ENCODE peak calls at places on chromosomes 11 and 22, in eight cellular contexts. H is right atrium auricular region; N is adipocyte; P is IMR-90; Z is EL; S is activated T-cell treated with anti-CD3 and anti-CD28 coated beads, Interleukin-2, amount 50 U/mL, for 72 hours; M is GM03348; Y is nephron progenitor cell. X is an unnamed sample.
A peak's percentile ranks its signal among the peaks of the same experiment; 100 is the strongest.

GRCh38 chr11:1843098-1843473 is 4.3 kb downstream of the TNNI2 start:
- DNase-seq in N (no peak), M (no peak), Z (no peak), S (no peak), H (no peak), Y (no peak), P (no peak), X (no peak)

GRCh38 chr11:101686514-101686913 is 102.7 kb upstream of the TRPC6 start:
- DNase-seq in N (peak; percentile 73), M (no peak), Y (no peak), S (no peak), Z (peak; percentile 73), P (peak; percentile 80), H (no peak), X (peak; percentile 13)

GRCh38 chr11:17769218-17769617 is 34.6 kb downstream of the KCNC1 start:
- DNase-seq in H (no peak), S (no peak), Z (no peak), Y (no peak), P (no peak), N (no peak), M (no peak), X (no peak)

GRCh38 chr11:1660025-1660867 is 30.7 kb downstream of the KRTAP5-5 start:
- DNase-seq in Z (no peak), M (no peak), Y (no peak), N (no peak), S (no peak), P (no peak), H (no peak), X (no peak)

GRCh38 chr11:122025757-122026156 is 90.3 kb downstream of the BLID start:
- DNase-seq in H (no peak), Y (no peak), Z (no peak), M (no peak), N (no peak), P (no peak), S (no peak), X (no peak)

GRCh38 chr11:67504023-67504949 is 877 bp downstream of the PITPNM1 start:
- DNase-seq in P (no peak), Y (peak; percentile 79), Z (peak; percentile 52), H (no peak), N (peak; percentile 69), S (peak; percentile 39), M (peak; percentile 71), X (peak; percentile 73)

GRCh38 chr11:88169881-88170280 is 5.4 kb downstream of the RAB38 start:
- DNase-seq in H (no peak), P (no peak), Z (no peak), N (no peak), S (no peak), M (no peak), Y (no peak), X (no peak)

GRCh38 chr22:28917747-28918543 is 34.6 kb downstream of the ZNRF3 start:
- DNase-seq in Z (no peak), S (no peak), N (no peak), H (no peak), Y (peak; percentile 49), P (peak; percentile 31), M (no peak), X (peak; percentile 97)

GRCh38 chr11:44548032-44548695 is 17.3 kb upstream of the CD82 start:
- DNase-seq in H (no peak), N (no peak), Z (no peak), Y (no peak), S (no peak), P (no peak), M (no peak), X (no peak)

GRCh38 chr11:94194712-94195111 is 66.1 kb downstream of the PANX1 start:
- DNase-seq in N (no peak), Z (no peak), H (no peak), S (no peak), M (no peak), P (no peak), Y (no peak), X (no peak)

GRCh38 chr11:4919250-4919649 is at the start of gene OR51G2:
- DNase-seq in S (no peak), Z (no peak), N (no peak), H (no peak), M (no peak), P (no peak), Y (no peak), X (no peak)

GRCh38 chr11:123640677-123641494 is 13.5 kb downstream of the SCN3B start:
- DNase-seq in N (peak; percentile 62), Y (peak; percentile 63), Z (peak; percentile 36), S (peak; percentile 52), H (no peak), M (peak; percentile 82), P (peak; percentile 17), X (peak; percentile 76)

GRCh38 chr11:116773203-116774112 is 671 bp upstream of the BUD13 start:
- DNase-seq in P (peak; percentile 17), N (peak; percentile 16), Y (peak; percentile 74), S (no peak), Z (peak; percentile 60), H (peak; percentile 59), M (no peak), X (no peak)

GRCh38 chr11:65366340-65366773 is 11.8 kb downstream of the TIGD3 start:
- DNase-seq in P (peak; percentile 86), S (no peak), Y (no peak), H (no peak), N (peak; percentile 89), M (peak; percentile 88), Z (peak; percentile 80), X (peak; percentile 92)

GRCh38 chr11:46977038-46977818 is 40.7 kb downstream of the CSTPP1 start:
- DNase-seq in S (no peak), Y (no peak), Z (no peak), P (no peak), M (no peak), H (no peak), N (no peak), X (peak; percentile 32)

GRCh38 chr11:67732045-67732787 is 57.8 kb upstream of the ALDH3B2 start:
- DNase-seq in H (no peak), N (no peak), M (peak; percentile 5), Z (peak; percentile 1), Y (no peak), P (no peak), S (peak; percentile 55), X (peak; percentile 55)

GRCh38 chr11:7583248-7583647 is 69.4 kb downstream of the PPFIBP2 start:
- DNase-seq in Z (no peak), M (no peak), S (no peak), H (peak; percentile 44), N (no peak), P (no peak), Y (no peak), X (no peak)

GRCh38 chr22:43530864-43531201 is 119.0 kb downstream of the MPPED1 start:
- DNase-seq in H (no peak), P (no peak), Z (no peak), M (no peak), N (no peak), Y (no peak), S (no peak), X (no peak)

GRCh38 chr11:8328848-8329330 is 65.2 kb upstream of the LMO1 start:
- DNase-seq in H (peak; percentile 70), Y (peak; percentile 90), N (peak; percentile 81), Z (peak; percentile 96), M (peak; percentile 79), S (peak; percentile 86), P (peak; percentile 75), X (peak; percentile 93)

GRCh38 chr11:77046060-77046501 is 11.9 kb downstream of the B3GNT6 start:
- DNase-seq in Y (peak; percentile 80), H (no peak), S (peak; percentile 74), N (peak; percentile 51), Z (peak; percentile 19), P (no peak), M (peak; percentile 58), X (peak; percentile 62)

GRCh38 chr11:48020092-48020755 is 39.9 kb downstream of the PTPRJ start:
- DNase-seq in S (peak; percentile 66), M (no peak), Y (no peak), H (no peak), P (no peak), Z (no peak), N (no peak), X (no peak)

GRCh38 chr11:2133481-2134021 is 5.6 kb downstream of the IGF2 start:
- DNase-seq in Z (no peak), Y (no peak), N (no peak), S (no peak), H (no peak), P (no peak), M (no peak), X (peak; percentile 50)

GRCh38 chr11:128686745-128687177 is 7.1 kb upstream of the FLI1 start:
- DNase-seq in N (peak; percentile 62), Y (peak; percentile 59), Z (peak; percentile 58), P (peak; percentile 50), M (peak; percentile 73), S (peak; percentile 59), H (no peak), X (peak; percentile 85)

GRCh38 chr11:126444072-126444471 is 88.6 kb downstream of the ST3GAL4 start:
- DNase-seq in N (no peak), Y (no peak), Z (peak; percentile 34), P (peak; percentile 36), H (no peak), M (no peak), S (no peak), X (no peak)

GRCh38 chr11:3747704-3748103 is 49.6 kb downstream of the NUP98 start:
- DNase-seq in Y (no peak), P (peak; percentile 89), S (no peak), N (peak; percentile 80), H (no peak), M (peak; percentile 83), Z (peak; percentile 70), X (no peak)

GRCh38 chr11:76408171-76408965 is 27.2 kb downstream of the GVQW3 start:
- DNase-seq in P (no peak), M (no peak), Z (no peak), S (no peak), N (no peak), H (no peak), Y (peak; percentile 42), X (peak; percentile 86)

GRCh38 chr11:9264381-9265210 is 554 bp downstream of the DENND5A start:
- DNase-seq in S (peak; percentile 48), P (peak; percentile 81), Y (peak; percentile 51), H (peak; percentile 90), Z (peak; percentile 79), M (peak; percentile 70), N (peak; percentile 96), X (peak; percentile 85)

GRCh38 chr11:99911116-99911515 is 776.0 kb upstream of the ARHGAP42 start:
- DNase-seq in H (no peak), P (no peak), N (no peak), Z (no peak), Y (no peak), M (no peak), S (no peak), X (no peak)

GRCh38 chr22:24506802-24507438 is 11.8 kb downstream of the UPB1 start:
- DNase-seq in M (no peak), Z (peak; percentile 42), N (peak; percentile 38), H (no peak), P (peak; percentile 45), Y (no peak), S (no peak), X (no peak)

GRCh38 chr11:73189723-73190556 is 28.1 kb upstream of the P2RY2 start:
- DNase-seq in Y (no peak), P (no peak), N (no peak), Z (no peak), M (no peak), S (no peak), H (no peak), X (no peak)

GRCh38 chr11:60950933-60951610 is 904 bp downstream of the SLC15A3 start:
- DNase-seq in M (peak; percentile 55), S (peak; percentile 51), N (peak; percentile 10), P (no peak), Y (peak; percentile 60), Z (peak; percentile 26), H (no peak), X (peak; percentile 66)

GRCh38 chr11:110779108-110779507 is 66.9 kb upstream of the ARHGAP20 start:
- DNase-seq in Z (no peak), P (no peak), M (no peak), N (no peak), Y (no peak), H (no peak), S (no peak), X (no peak)

GRCh38 chr22:17786435-17787158 is 12.3 kb upstream of the BID start:
- DNase-seq in Y (peak; percentile 41), P (no peak), N (no peak), Z (no peak), H (peak; percentile 76), S (no peak), M (no peak), X (peak; percentile 62)

GRCh38 chr11:1049431-1049891 is 12.9 kb upstream of the MUC6 start:
- DNase-seq in S (no peak), Y (no peak), H (no peak), M (no peak), P (no peak), N (no peak), Z (no peak), X (no peak)